ENCODE peak calls at places on chromosomes 12 and 14, in five cellular contexts. Q is A549, Z is transverse colon, H is ELR, X is HL-60. U is an unnamed sample.

GRCh38 chr12:28568709-28569108 is 378.5 kb downstream of the CCDC91 start:
- DNase-seq in Q (no peak), Z (no peak), H (no peak), X (no peak), U (no peak)

GRCh38 chr14:22650046-22650739 is 6.0 kb upstream of the OR6J1 start:
- DNase-seq in Q (no peak), Z (no peak), H (no peak), X (no peak), U (no peak)

GRCh38 chr12:16579041-16579440 is 26.9 kb downstream of the LMO3 start:
- DNase-seq in Q (no peak), Z (no peak), H (no peak), X (no peak), U (no peak)

GRCh38 chr12:11497995-11498394 is 102.6 kb upstream of the PRB2 start:
- DNase-seq in Q (no peak), Z (no peak), H (no peak), X (no peak), U (no peak)

GRCh38 chr14:100432652-100433427 is 109.7 kb downstream of the SLC25A47 start:
- DNase-seq in Q (no peak), Z (no peak), H (no peak), X (no peak), U (no peak)

GRCh38 chr12:118237908-118238307 is 102.0 kb downstream of the PEBP1 start:
- DNase-seq in Q (no peak), Z (no peak), H (peak; percentile 83), X (no peak), U (no peak)

GRCh38 chr14:21168055-21168454 is 12.2 kb upstream of the OR5AU1 start:
- DNase-seq in Q (no peak), Z (no peak), H (peak; percentile 77), X (no peak), U (no peak)

GRCh38 chr14:105883066-105884005 is 357.0 kb downstream of the TMEM121 start:
- DNase-seq in Q (no peak), Z (peak; percentile 2), H (no peak), X (no peak), U (no peak)

GRCh38 chr14:91009501-91010152 is 50.8 kb downstream of the RPS6KA5 start:
- DNase-seq in Q (no peak), Z (no peak), H (no peak), X (peak; percentile 92), U (peak; percentile 87)

GRCh38 chr12:124489220-124489619 is 78.2 kb downstream of the NCOR2 start:
- DNase-seq in Q (no peak), Z (no peak), H (no peak), X (no peak), U (no peak)

GRCh38 chr14:61152851-61153364 is 128.2 kb downstream of the TMEM30B start:
- DNase-seq in Q (no peak), Z (no peak), H (peak; percentile 28), X (no peak), U (no peak)

GRCh38 chr14:76464856-76465255 is 88.9 kb downstream of the ESRRB start:
- DNase-seq in Q (no peak), Z (no peak), H (no peak), X (no peak), U (no peak)

GRCh38 chr12:116502141-116502725 is 56.9 kb upstream of the MAP1LC3B2 start:
- DNase-seq in Q (no peak), Z (no peak), H (no peak), X (no peak), U (no peak)

GRCh38 chr12:53115112-53115890 is 12.0 kb downstream of the SOAT2 start:
- DNase-seq in Q (no peak), Z (no peak), H (no peak), X (no peak), U (no peak)

GRCh38 chr14:71776463-71777359 is 155.5 kb upstream of the RGS6 start:
- DNase-seq in Q (no peak), Z (no peak), H (no peak), X (no peak), U (no peak)

GRCh38 chr12:104462931-104463339 is 6.2 kb downstream of the CHST11 start:
- DNase-seq in Q (no peak), Z (peak; percentile 24), H (no peak), X (peak; percentile 52), U (no peak)

GRCh38 chr14:23704890-23705289 is 68.7 kb downstream of the DHRS2 start:
- DNase-seq in Q (no peak), Z (no peak), H (peak; percentile 44), X (no peak), U (no peak)

GRCh38 chr12:113842699-113843098 is 123.4 kb downstream of the RBM19 start:
- DNase-seq in Q (no peak), Z (no peak), H (no peak), X (no peak), U (no peak)

GRCh38 chr14:102316048-102316745 is 3.3 kb upstream of the ZNF839 start:
- DNase-seq in Q (no peak), Z (peak; percentile 39), H (peak; percentile 65), X (peak; percentile 48), U (no peak)

GRCh38 chr14:68181395-68182326 is 362.1 kb downstream of the RAD51B start:
- DNase-seq in Q (no peak), Z (no peak), H (peak; percentile 62), X (no peak), U (no peak)

GRCh38 chr12:52741378-52742195 is 35.6 kb downstream of the KRT76 start:
- DNase-seq in Q (peak; percentile 43), Z (peak; percentile 47), H (peak; percentile 57), X (peak; percentile 20), U (no peak)

GRCh38 chr12:124694846-124695497 is 127.6 kb upstream of the NCOR2 start:
- DNase-seq in Q (no peak), Z (no peak), H (peak; percentile 90), X (no peak), U (no peak)

GRCh38 chr12:11580125-11580751 is 69.2 kb upstream of the ETV6 start:
- DNase-seq in Q (no peak), Z (no peak), H (peak; percentile 85), X (peak; percentile 66), U (peak; percentile 70)

GRCh38 chr14:99011385-99011784 is 260.6 kb downstream of the BCL11B start:
- DNase-seq in Q (no peak), Z (no peak), H (no peak), X (no peak), U (no peak)

GRCh38 chr12:105334001-105334400 is 3.5 kb downstream of the C12orf75 start:
- DNase-seq in Q (no peak), Z (no peak), H (peak; percentile 74), X (no peak), U (no peak)